ENCODE peak calls at places on chromosomes 4 and X, in four cellular contexts. J, Z, T and F are unnamed samples.

GRCh38 chr4:173752610-173753009 is 222.6 kb upstream of the HAND2 start:
- DNase-seq in J (peak), Z (no peak), T (no peak), F (no peak)

GRCh38 chr4:26687728-26688127 is 103.8 kb downstream of the TBC1D19 start:
- DNase-seq in J (no peak), Z (no peak), T (no peak), F (no peak)

GRCh38 chr4:71830-72229 is 18.7 kb downstream of the ZNF595 start:
- DNase-seq in J (no peak), Z (no peak), T (no peak), F (no peak)

GRCh38 chr4:98626350-98626749 is 32.1 kb downstream of the TSPAN5 start:
- DNase-seq in J (no peak), Z (no peak), T (no peak), F (no peak)

GRCh38 chr4:10089346-10089745 is 27.3 kb downstream of the WDR1 start:
- DNase-seq in J (no peak), Z (no peak), T (no peak), F (peak)

GRCh38 chr4:21184788-21185187 is 484.5 kb downstream of the PACRGL start:
- DNase-seq in J (no peak), Z (no peak), T (no peak), F (no peak)

GRCh38 chr4:110510955-110511544 is 35.1 kb downstream of the ENPEP start:
- DNase-seq in J (peak), Z (no peak), T (no peak), F (no peak)

GRCh38 chrX:8289523-8289922 is 118.5 kb upstream of the VCX2 start:
- DNase-seq in J (no peak), Z (no peak), T (no peak), F (no peak)

GRCh38 chr4:67051000-67051789 is 494.1 kb downstream of the CENPC start:
- DNase-seq in J (no peak), Z (no peak), T (no peak), F (no peak)

GRCh38 chr4:41213563-41214157 is 682 bp downstream of the APBB2 start:
- DNase-seq in J (no peak), Z (peak), T (no peak), F (peak)

GRCh38 chrX:7334253-7334935 is 186.4 kb upstream of the PUDP start:
- DNase-seq in J (no peak), Z (no peak), T (no peak), F (no peak)

GRCh38 chrX:73447311-73447794 is 500 bp downstream of the CDX4 start:
- DNase-seq in J (no peak), Z (no peak), T (no peak), F (no peak)

GRCh38 chr4:153116101-153116680 is 88.1 kb upstream of the TRIM2 start:
- DNase-seq in J (no peak), Z (no peak), T (no peak), F (no peak)
- H3K4me3 ChIP-seq in J (no peak), Z (no peak), T (no peak), F (peak)

GRCh38 chr4:153117554-153117953 is 86.7 kb upstream of the TRIM2 start:
- DNase-seq in J (no peak), Z (no peak), T (no peak), F (no peak)
- TF ChIP-seq CTCF in J (no peak), Z (no peak), T (no peak), F (no peak)

GRCh38 chrX:112874140-112874539 is 33.5 kb upstream of the AMOT start:
- DNase-seq in J (no peak), Z (no peak), T (no peak), F (no peak)
- H3K4me3 ChIP-seq in J (no peak), Z (no peak), T (no peak), F (no peak)

GRCh38 chrX:153782324-153782723 is 1.5 kb downstream of the SRPK3 start:
- DNase-seq in J (no peak), Z (no peak), T (no peak), F (no peak)
- TF ChIP-seq CTCF in J (no peak), Z (no peak), T (no peak), F (no peak)

GRCh38 chrX:19556202-19556601 is 40.9 kb upstream of the MAP3K15 start:
- DNase-seq in J (no peak), Z (no peak), T (no peak), F (no peak)

GRCh38 chrX:19555683-19556082 is 40.4 kb upstream of the MAP3K15 start:
- DNase-seq in J (no peak), Z (no peak), T (no peak), F (no peak)

GRCh38 chrX:19552793-19553192 is 37.5 kb upstream of the MAP3K15 start:
- DNase-seq in J (no peak), Z (no peak), T (no peak), F (no peak)

GRCh38 chrX:19554786-19555185 is 39.5 kb upstream of the MAP3K15 start:
- DNase-seq in J (no peak), Z (no peak), T (no peak), F (no peak)

GRCh38 chrX:19555236-19555635 is 39.9 kb upstream of the MAP3K15 start:
- DNase-seq in J (no peak), Z (no peak), T (no peak), F (no peak)
- H3K4me3 ChIP-seq in J (no peak), Z (no peak), T (no peak), F (no peak)

GRCh38 chr4:145180298-145181090 is at the start of gene OTUD4:
- DNase-seq in J (peak), Z (peak), T (peak), F (peak)
- TF ChIP-seq CTCF in J (peak), Z (no peak), T (no peak), F (peak)

GRCh38 chrX:143632625-143633387 is 3.1 kb downstream of the SLITRK4 start:
- DNase-seq in J (peak), Z (no peak), T (no peak), F (no peak)

GRCh38 chrX:143633530-143634372 is 2.1 kb downstream of the SLITRK4 start:
- DNase-seq in J (peak), Z (no peak), T (no peak), F (no peak)

GRCh38 chrX:143634701-143635442 is 1.0 kb downstream of the SLITRK4 start:
- DNase-seq in J (peak), Z (no peak), T (no peak), F (peak)

GRCh38 chrX:143634373-143634685 is 1.6 kb downstream of the SLITRK4 start:
- DNase-seq in J (no peak), Z (no peak), T (no peak), F (peak)

DNA sequence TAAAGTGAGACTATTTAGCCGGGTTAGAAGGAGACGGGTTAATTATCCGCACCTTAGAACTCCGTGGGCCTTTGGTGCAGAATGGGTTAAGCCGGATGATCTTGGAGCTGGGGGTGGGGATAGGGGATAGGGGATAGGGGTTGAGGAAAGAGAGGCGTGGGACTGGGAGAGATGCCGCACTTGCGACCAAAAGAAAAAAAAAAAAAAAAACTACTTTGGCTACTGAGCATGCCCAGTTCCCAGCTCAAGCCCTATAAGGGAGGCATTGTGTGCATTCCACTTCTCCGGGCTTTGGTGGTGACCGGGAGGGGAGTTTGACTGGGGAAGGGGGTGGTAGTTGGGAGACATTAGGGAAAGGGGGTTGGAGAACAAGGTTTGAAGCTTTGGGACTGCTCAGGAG is at the start of gene SLITRK4:
- DNase-seq in J (peak), Z (no peak), T (no peak), F (no peak)
- H3K4me3 ChIP-seq in J (peak), Z (peak), T (no peak), F (no peak)

DNA sequence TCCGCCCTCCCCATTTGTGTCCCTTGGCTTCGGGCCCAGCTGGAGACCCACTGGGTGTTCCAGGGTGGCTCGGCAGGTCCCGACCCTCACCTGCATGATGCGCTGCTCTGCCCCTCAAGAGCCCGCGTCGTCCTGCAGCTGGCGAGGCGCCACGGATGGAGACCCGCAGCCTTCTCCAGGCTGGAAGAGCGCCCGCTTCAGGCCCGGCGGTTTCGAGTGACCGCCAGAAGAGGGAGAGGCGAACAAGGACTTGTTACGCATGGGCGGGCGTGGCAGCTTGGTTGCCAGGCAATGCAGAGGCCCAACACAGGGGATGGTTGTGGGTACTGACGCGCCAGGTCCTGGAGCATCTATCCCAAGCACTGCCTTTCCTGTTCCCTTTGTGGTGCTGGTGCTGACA is at the start of gene PDCL2:
- DNase-seq in J (no peak), Z (no peak), T (no peak), F (no peak)
- TF ChIP-seq CTCF in J (no peak), Z (no peak), T (no peak), F (no peak)

GRCh38 chr4:87044511-87045369 is 109.9 kb downstream of the AFF1 start:
- DNase-seq in J (no peak), Z (no peak), T (no peak), F (no peak)
- H3K4me3 ChIP-seq in J (no peak), Z (no peak), T (no peak), F (no peak)